ENCODE peak calls at places on chromosome 22, in six cellular contexts. U is A549; O is endodermal cell; D is kidney; T is CD8-positive, alpha-beta memory T cell; H is tibial artery. X is an unnamed sample.

GRCh38 chr22:19619144-19620009 is 94.9 kb upstream of the SEPTIN5 start:
- DNase-seq in U (no peak), O (no peak), D (no peak), T (no peak), H (no peak), X (no peak)

GRCh38 chr22:32796865-32797573 is 4.5 kb upstream of the TIMP3 start:
- DNase-seq in U (peak; percentile 35), O (peak; percentile 87), D (peak; percentile 86), T (peak; percentile 7), H (peak; percentile 78), X (peak; percentile 89)

GRCh38 chr22:17258015-17258827 is 39.0 kb upstream of the ADA2 start:
- DNase-seq in U (no peak), O (peak; percentile 91), D (peak; percentile 85), T (no peak), H (no peak), X (peak; percentile 65)

GRCh38 chr22:49230194-49230577 is 597.5 kb downstream of the BRD1 start:
- DNase-seq in U (no peak), O (peak; percentile 89), D (no peak), T (no peak), H (no peak), X (no peak)

GRCh38 chr22:46330426-46330825 is 5.1 kb upstream of the TRMU start:
- DNase-seq in U (no peak), O (no peak), D (no peak), T (no peak), H (no peak), X (no peak)

GRCh38 chr22:36237462-36238347 is 1.6 kb downstream of the APOL2 start:
- DNase-seq in U (no peak), O (no peak), D (no peak), T (no peak), H (no peak), X (no peak)

GRCh38 chr22:44428941-44429615 is 69.0 kb downstream of the RTL6 start:
- DNase-seq in U (no peak), O (peak; percentile 45), D (peak; percentile 60), T (no peak), H (no peak), X (peak; percentile 55)

GRCh38 chr22:23824476-23825245 is 14.1 kb downstream of the DERL3 start:
- DNase-seq in U (no peak), O (no peak), D (peak; percentile 52), T (no peak), H (no peak), X (peak; percentile 61)

GRCh38 chr22:44638966-44639739 is 62.9 kb upstream of the PRR5 start:
- DNase-seq in U (no peak), O (no peak), D (peak; percentile 67), T (no peak), H (peak; percentile 45), X (peak; percentile 73)

GRCh38 chr22:49272546-49273125 is 555.0 kb downstream of the BRD1 start:
- DNase-seq in U (no peak), O (peak; percentile 28), D (no peak), T (no peak), H (peak; percentile 11), X (no peak)

GRCh38 chr22:20203142-20204099 is 52.6 kb upstream of the CCDC188 start:
- DNase-seq in U (no peak), O (peak; percentile 92), D (no peak), T (no peak), H (peak; percentile 29), X (no peak)

GRCh38 chr22:36317658-36318271 is 64.8 kb downstream of the APOL1 start:
- DNase-seq in U (no peak), O (no peak), D (no peak), T (no peak), H (no peak), X (no peak)

GRCh38 chr22:46815132-46815531 is 52.7 kb downstream of the TBC1D22A start:
- DNase-seq in U (no peak), O (no peak), D (peak; percentile 71), T (no peak), H (no peak), X (peak; percentile 35)

GRCh38 chr22:20402960-20403778 is 9.2 kb downstream of the ZNF74 start:
- DNase-seq in U (no peak), O (peak; percentile 12), D (no peak), T (no peak), H (no peak), X (peak; percentile 48)

GRCh38 chr22:28813772-28814518 is 13.6 kb upstream of the XBP1 start:
- DNase-seq in U (peak; percentile 76), O (no peak), D (peak; percentile 59), T (no peak), H (peak; percentile 43), X (peak; percentile 63)

GRCh38 chr22:35559354-35560005 is 18.8 kb downstream of the RASD2 start:
- DNase-seq in U (no peak), O (no peak), D (no peak), T (no peak), H (no peak), X (no peak)

GRCh38 chr22:43474161-43475101 is 62.6 kb downstream of the MPPED1 start:
- DNase-seq in U (no peak), O (no peak), D (peak; percentile 71), T (no peak), H (no peak), X (no peak)

GRCh38 chr22:36017661-36018091 is 10.9 kb downstream of the RBFOX2 start:
- DNase-seq in U (no peak), O (no peak), D (no peak), T (no peak), H (no peak), X (no peak)

GRCh38 chr22:25051073-25051472 is 98.6 kb downstream of the KIAA1671 start:
- DNase-seq in U (peak; percentile 35), O (peak; percentile 70), D (no peak), T (no peak), H (no peak), X (no peak)

GRCh38 chr22:46070722-46071450 is 79.4 kb upstream of the PPARA start:
- DNase-seq in U (peak; percentile 63), O (peak; percentile 80), D (peak; percentile 86), T (peak; percentile 9), H (peak; percentile 31), X (peak; percentile 77)

GRCh38 chr22:45503816-45504702 is 1.4 kb downstream of the FBLN1 start:
- DNase-seq in U (no peak), O (peak; percentile 87), D (peak; percentile 72), T (no peak), H (no peak), X (peak; percentile 69)

GRCh38 chr22:48968201-48968959 is 859.3 kb downstream of the BRD1 start:
- DNase-seq in U (peak; percentile 11), O (peak; percentile 85), D (no peak), T (no peak), H (no peak), X (no peak)

GRCh38 chr22:33756508-33756949 is 163.7 kb downstream of the LARGE1 start:
- DNase-seq in U (no peak), O (peak; percentile 76), D (no peak), T (no peak), H (no peak), X (no peak)

GRCh38 chr22:27748355-27749168 is 53.0 kb downstream of the MN1 start:
- DNase-seq in U (no peak), O (peak; percentile 89), D (no peak), T (no peak), H (no peak), X (no peak)
- H3K4me1 ChIP-seq in U (peaks cover 18% of the 10 kb centered on the region), O (peaks cover 13% of the 10 kb centered on the region), D (no peaks in the 10 kb centered on the region), T (no peaks in the 10 kb centered on the region), H (peaks cover 43% of the 10 kb centered on the region), X (no peaks in the 10 kb centered on the region)

DNA sequence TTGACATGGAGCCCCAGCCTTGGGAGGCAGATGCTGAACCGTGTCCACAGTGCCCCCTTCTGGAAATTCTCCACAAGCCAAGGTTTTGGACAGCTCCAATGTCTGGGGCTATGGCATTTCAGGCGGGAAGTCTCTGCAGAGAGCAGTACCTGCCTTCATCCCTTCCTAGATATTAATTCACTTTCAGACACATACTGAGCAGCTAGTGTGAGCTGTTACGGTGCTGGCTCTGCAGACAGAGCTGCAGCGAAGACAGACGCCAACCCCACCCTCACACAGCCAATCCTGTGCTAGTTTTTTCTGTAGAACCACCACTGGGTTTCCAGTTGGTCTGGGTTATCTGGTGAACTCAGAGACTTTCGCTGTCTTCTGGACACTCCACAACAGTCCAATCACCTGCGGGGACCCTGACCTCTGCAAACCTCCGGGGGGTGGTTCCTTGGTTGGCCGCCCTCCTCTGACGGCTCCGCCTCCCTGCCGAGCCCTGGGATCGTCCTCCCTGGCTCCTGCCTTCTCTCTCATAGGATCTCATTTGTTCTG is 9.1 kb downstream of the LMF2 start:
- DNase-seq in U (peak; percentile 72), O (peak; percentile 93), D (peak; percentile 76), T (peak; percentile 52), H (peak; percentile 55), X (no peak)
- H3K27ac ChIP-seq in U (no peak overlapping the region), O (no peak overlapping the region), D (no peak overlapping the region), T (no peak overlapping the region), H (no peak overlapping the region), X (no peak overlapping the region)

DNA sequence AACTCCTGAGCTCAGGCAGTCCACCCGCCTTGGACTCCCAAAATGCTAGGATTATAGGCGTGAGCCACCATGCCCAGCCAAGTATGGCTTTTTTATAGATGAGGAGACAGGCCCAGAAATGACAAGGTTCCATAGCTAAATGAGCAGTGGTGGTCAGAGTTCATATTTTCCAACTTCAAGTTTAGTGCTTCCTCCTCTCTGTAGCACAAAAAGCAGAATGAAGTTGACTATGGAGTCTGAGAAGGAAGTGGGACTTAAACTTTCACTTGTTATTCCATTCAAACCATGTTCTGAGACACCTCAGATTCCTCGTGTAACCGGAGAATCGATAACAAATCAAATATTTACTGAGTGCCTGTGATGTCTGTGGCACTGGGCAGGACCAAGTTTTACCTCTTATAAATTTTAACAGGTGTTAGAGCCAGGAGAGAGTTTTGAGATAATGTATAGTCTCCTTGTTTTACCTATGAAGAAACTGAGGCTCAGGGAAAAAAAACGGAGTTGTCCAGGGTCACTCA is 3.0 kb downstream of the LIMK2 start:
- DNase-seq in U (no peak), O (no peak), D (no peak), T (no peak), H (no peak), X (no peak)
- H3K4me1 ChIP-seq in U (peaks cover 14% of the 10 kb centered on the region), O (no peaks in the 10 kb centered on the region), D (peaks cover 21% of the 10 kb centered on the region), T (peaks cover 49% of the 10 kb centered on the region), H (peaks cover 25% of the 10 kb centered on the region), X (no peaks in the 10 kb centered on the region)

GRCh38 chr22:38872172-38872830 is at the start of gene CBX6:
- DNase-seq in U (peak; percentile 91), O (peak; percentile 98), D (peak; percentile 98), T (peak; percentile 92), H (peak; percentile 93), X (peak; percentile 97)

GRCh38 chr22:38871360-38872171 is 450 bp downstream of the CBX6 start:
- DNase-seq in U (peak; percentile 19), O (peak; percentile 74), D (peak; percentile 83), T (no peak), H (no peak), X (no peak)

GRCh38 chr22:38873469-38874411 is 1.7 kb upstream of the CBX6 start:
- DNase-seq in U (no peak), O (peak; percentile 62), D (no peak), T (peak; percentile 34), H (no peak), X (peak; percentile 32)

GRCh38 chr22:38874529-38875222 is 2.7 kb upstream of the CBX6 start:
- DNase-seq in U (no peak), O (no peak), D (no peak), T (no peak), H (no peak), X (no peak)

DNA sequence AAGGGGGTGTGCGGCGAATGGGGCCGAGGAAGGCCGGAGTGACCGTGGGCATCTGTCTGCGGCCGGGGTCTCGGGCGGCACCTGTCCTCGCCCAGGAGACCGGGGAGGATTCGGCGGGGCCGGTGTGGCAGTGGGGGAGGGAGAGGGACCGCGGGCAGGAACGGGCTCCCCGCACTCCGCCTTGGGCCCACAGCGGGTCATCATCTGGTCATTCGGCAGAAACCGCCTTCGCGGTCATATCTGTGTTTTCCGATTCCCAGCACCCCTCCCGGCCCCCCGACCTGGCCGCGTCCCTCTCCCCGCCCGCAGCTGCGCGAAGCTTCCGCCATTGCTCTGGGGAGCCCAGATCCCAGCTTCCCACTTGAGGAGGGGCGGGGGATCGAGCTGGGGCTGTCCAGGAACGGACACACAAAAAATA is 824 bp upstream of the CBX6 start:
- DNase-seq in U (peak; percentile 37), O (peak; percentile 81), D (peak; percentile 90), T (peak; percentile 9), H (peak; percentile 68), X (peak; percentile 82)
- H3K27ac ChIP-seq in U (peak overlapping the region; percentile 100), O (peak overlapping the region; percentile 92), D (peak overlapping the region; percentile 83), T (peak overlapping the region; percentile 64), H (peak overlapping the region; percentile 98), X (peak overlapping the region; percentile 92)